ENCODE peak calls at places on chromosomes 16 and 17, in eight cellular contexts. E is GM12878; G is hypothalamus; L is stimulated activated CD4-positive, alpha-beta T cell treated with anti-CD3 and anti-CD28 coated beads, Interleukin-4, amount 100 ng/mL, for 1 hour; W is caudate nucleus; N is choroid plexus epithelial cell; B is anterior cingulate cortex; A is RCC 7860. J is an unnamed sample.

GRCh38 chr16:3022208-3022696 is 1.5 kb downstream of the HCFC1R1 start:
- DNase-seq in E (no peak), G (peak), L (peak), W (peak), N (peak), B (peak), A (peak), J (peak)

GRCh38 chr16:48504216-48504615 is 105.8 kb downstream of the N4BP1 start:
- DNase-seq in E (no peak), G (no peak), L (no peak), W (no peak), N (no peak), B (no peak), A (no peak), J (no peak)

GRCh38 chr17:10311131-10311530 is 61.7 kb downstream of the MYH13 start:
- DNase-seq in E (no peak), G (no peak), L (no peak), W (no peak), N (no peak), B (no peak), A (no peak), J (no peak)

GRCh38 chr16:67884684-67885083 is at the start of gene NRN1L:
- DNase-seq in E (no peak), G (peak), L (no peak), W (peak), N (peak), B (peak), A (no peak), J (no peak)

GRCh38 chr16:67249762-67250327 is 1.1 kb downstream of the SLC9A5 start:
- DNase-seq in E (no peak), G (no peak), L (no peak), W (no peak), N (peak), B (no peak), A (no peak), J (no peak)

GRCh38 chr17:20706752-20707372 is 127.3 kb downstream of the CDRT15L2 start:
- DNase-seq in E (no peak), G (no peak), L (no peak), W (no peak), N (no peak), B (no peak), A (no peak), J (no peak)

GRCh38 chr17:9266031-9266680 is 244.8 kb downstream of the NTN1 start:
- DNase-seq in E (no peak), G (no peak), L (no peak), W (no peak), N (no peak), B (no peak), A (no peak), J (no peak)

GRCh38 chr17:54864636-54865420 is 35.8 kb upstream of the TOM1L1 start:
- DNase-seq in E (no peak), G (no peak), L (no peak), W (no peak), N (no peak), B (no peak), A (no peak), J (no peak)

GRCh38 chr17:81573794-81574642 is 21.9 kb upstream of the FAAP100 start:
- DNase-seq in E (no peak), G (no peak), L (no peak), W (no peak), N (no peak), B (no peak), A (no peak), J (no peak)

GRCh38 chr17:74960739-74961342 is 11.7 kb downstream of the HID1 start:
- DNase-seq in E (no peak), G (no peak), L (peak), W (no peak), N (peak), B (no peak), A (peak), J (peak)

GRCh38 chr16:56072096-56072495 is 119.2 kb upstream of the GNAO1 start:
- DNase-seq in E (no peak), G (no peak), L (no peak), W (no peak), N (no peak), B (no peak), A (no peak), J (no peak)

GRCh38 chr17:75642221-75643032 is 9.2 kb downstream of the SMIM5 start:
- DNase-seq in E (no peak), G (no peak), L (no peak), W (no peak), N (no peak), B (no peak), A (no peak), J (no peak)

GRCh38 chr16:6160871-6161270 is 1063.3 kb upstream of the EEF2KMT start:
- DNase-seq in E (no peak), G (no peak), L (no peak), W (no peak), N (no peak), B (no peak), A (peak), J (no peak)

GRCh38 chr17:13544755-13545154 is 57.0 kb downstream of the HS3ST3A1 start:
- DNase-seq in E (no peak), G (no peak), L (no peak), W (no peak), N (no peak), B (no peak), A (peak), J (no peak)

GRCh38 chr17:63706346-63707102 is 6.6 kb upstream of the LIMD2 start:
- DNase-seq in E (no peak), G (no peak), L (no peak), W (no peak), N (no peak), B (no peak), A (no peak), J (no peak)

GRCh38 chr17:7982666-7983065 is 19.7 kb upstream of the GUCY2D start:
- DNase-seq in E (no peak), G (no peak), L (no peak), W (no peak), N (peak), B (no peak), A (no peak), J (no peak)

GRCh38 chr17:67054608-67055007 is 10.3 kb downstream of the CACNG1 start:
- DNase-seq in E (no peak), G (no peak), L (no peak), W (no peak), N (no peak), B (no peak), A (no peak), J (no peak)

GRCh38 chr16:84648595-84649510 is 542 bp downstream of the KLHL36 start:
- DNase-seq in E (no peak), G (no peak), L (peak), W (no peak), N (peak), B (no peak), A (no peak), J (peak)

GRCh38 chr17:77392376-77393273 is 251.9 kb downstream of the SEC14L1 start:
- DNase-seq in E (no peak), G (no peak), L (no peak), W (no peak), N (peak), B (no peak), A (peak), J (no peak)

GRCh38 chr17:29855686-29856085 is 74.3 kb downstream of the SSH2 start:
- DNase-seq in E (no peak), G (no peak), L (no peak), W (no peak), N (peak), B (no peak), A (no peak), J (no peak)

GRCh38 chr17:31541559-31541958 is 150.1 kb downstream of the RAB11FIP4 start:
- DNase-seq in E (no peak), G (no peak), L (no peak), W (no peak), N (no peak), B (no peak), A (no peak), J (no peak)

GRCh38 chr16:11384956-11385586 is 39.8 kb downstream of the RMI2 start:
- DNase-seq in E (no peak), G (no peak), L (no peak), W (no peak), N (no peak), B (no peak), A (no peak), J (no peak)

GRCh38 chr17:51833045-51833444 is 325.5 kb downstream of the CA10 start:
- DNase-seq in E (no peak), G (no peak), L (no peak), W (no peak), N (no peak), B (no peak), A (no peak), J (no peak)

GRCh38 chr16:72255785-72256184 is 83.8 kb upstream of the PMFBP1 start:
- DNase-seq in E (no peak), G (no peak), L (no peak), W (no peak), N (no peak), B (no peak), A (no peak), J (no peak)

GRCh38 chr16:48053346-48053745 is 102.4 kb downstream of the ABCC12 start:
- DNase-seq in E (no peak), G (no peak), L (no peak), W (no peak), N (peak), B (no peak), A (no peak), J (no peak)

GRCh38 chr16:450385-450784 is 24.9 kb downstream of the RAB11FIP3 start:
- DNase-seq in E (peak), G (no peak), L (no peak), W (no peak), N (no peak), B (no peak), A (no peak), J (no peak)